ENCODE peak calls at places on chromosomes 5 and 9, in seven cellular contexts. U, G, W, V, N, Z and D are unnamed samples.

GRCh38 chr9:74245871-74246552 is 251.1 kb upstream of the RORB start:
- DNase-seq in U (no peak), W (no peak), V (no peak), Z (no peak), G (no peak), N (no peak), D (peak; percentile 14)

GRCh38 chr9:2771661-2772060 is 54.4 kb downstream of the KCNV2 start:
- DNase-seq in N (no peak), V (no peak), G (no peak), W (no peak), Z (no peak), U (no peak), D (no peak)

GRCh38 chr5:14064841-14065240 is 78.3 kb upstream of the TRIO start:
- DNase-seq in G (no peak), U (no peak), V (no peak), N (no peak), W (no peak), Z (no peak), D (no peak)

GRCh38 chr9:18668944-18669343 is 195.0 kb downstream of the ADAMTSL1 start:
- DNase-seq in W (no peak), Z (no peak), G (no peak), N (no peak), U (no peak), V (no peak), D (no peak)

GRCh38 chr5:73431204-73431851 is 17.2 kb downstream of the FOXD1 start:
- DNase-seq in G (no peak), V (no peak), W (no peak), U (no peak), Z (no peak), N (no peak), D (no peak)

GRCh38 chr5:102511666-102512065 is 12.9 kb upstream of the SLCO6A1 start:
- DNase-seq in N (no peak), V (peak; percentile 69), G (no peak), W (no peak), U (peak; percentile 23), Z (peak; percentile 63), D (peak; percentile 51)

GRCh38 chr5:140632366-140633080 is 452 bp downstream of the CD14 start:
- DNase-seq in U (peak; percentile 57), Z (peak; percentile 68), W (peak; percentile 32), G (peak; percentile 20), N (peak; percentile 81), V (peak; percentile 80), D (no peak)

GRCh38 chr9:136626066-136626725 is 36.5 kb upstream of the EGFL7 start:
- DNase-seq in N (no peak), G (no peak), U (peak; percentile 59), V (no peak), Z (no peak), W (no peak), D (no peak)

GRCh38 chr5:60463179-60463868 is 236.6 kb downstream of the DEPDC1B start:
- DNase-seq in V (peak; percentile 44), N (no peak), G (no peak), U (no peak), Z (no peak), W (no peak), D (no peak)

GRCh38 chr5:56319281-56320242 is 86.4 kb upstream of the ANKRD55 start:
- DNase-seq in Z (peak; percentile 75), U (no peak), G (no peak), W (no peak), V (peak; percentile 84), N (peak; percentile 69), D (no peak)

GRCh38 chr9:78856144-78856543 is 559.2 kb downstream of the PSAT1 start:
- DNase-seq in Z (no peak), V (no peak), N (no peak), W (no peak), U (no peak), G (no peak), D (no peak)

GRCh38 chr9:87535817-87536539 is 38.3 kb downstream of the DAPK1 start:
- DNase-seq in U (no peak), V (peak; percentile 53), N (no peak), Z (no peak), W (no peak), G (no peak), D (no peak)

GRCh38 chr5:105150324-105150723 is 1587.7 kb upstream of the NUDT12 start:
- DNase-seq in Z (no peak), U (no peak), V (no peak), N (no peak), W (no peak), G (no peak), D (no peak)

GRCh38 chr5:113450366-113451328 is 15.9 kb upstream of the TSSK1B start:
- DNase-seq in Z (no peak), V (no peak), W (peak; percentile 7), G (no peak), U (no peak), N (no peak), D (no peak)

GRCh38 chr9:85534340-85534739 is 207.4 kb downstream of the AGTPBP1 start:
- DNase-seq in W (no peak), Z (no peak), V (no peak), N (no peak), U (no peak), G (no peak), D (no peak)

GRCh38 chr5:130692766-130693165 is 472.3 kb downstream of the HINT1 start:
- DNase-seq in Z (no peak), W (no peak), V (peak; percentile 13), U (no peak), N (no peak), G (no peak), D (peak; percentile 21)

GRCh38 chr9:17318821-17319320 is 184.0 kb downstream of the CNTLN start:
- DNase-seq in Z (no peak), G (no peak), U (no peak), V (peak; percentile 5), W (no peak), N (no peak), D (no peak)

GRCh38 chr9:121277518-121278275 is 9.7 kb downstream of the GSN start:
- DNase-seq in N (no peak), W (no peak), G (no peak), V (peak; percentile 37), Z (no peak), U (no peak), D (no peak)
- H3K4me1 ChIP-seq in N (peaks cover 93% of the 10 kb centered on the region), W (peaks cover 57% of the 10 kb centered on the region), G (no peaks in the 10 kb centered on the region), V (peaks cover 9% of the 10 kb centered on the region), Z (no peaks in the 10 kb centered on the region), U (peaks cover 38% of the 10 kb centered on the region), D (peaks cover 21% of the 10 kb centered on the region)

DNA sequence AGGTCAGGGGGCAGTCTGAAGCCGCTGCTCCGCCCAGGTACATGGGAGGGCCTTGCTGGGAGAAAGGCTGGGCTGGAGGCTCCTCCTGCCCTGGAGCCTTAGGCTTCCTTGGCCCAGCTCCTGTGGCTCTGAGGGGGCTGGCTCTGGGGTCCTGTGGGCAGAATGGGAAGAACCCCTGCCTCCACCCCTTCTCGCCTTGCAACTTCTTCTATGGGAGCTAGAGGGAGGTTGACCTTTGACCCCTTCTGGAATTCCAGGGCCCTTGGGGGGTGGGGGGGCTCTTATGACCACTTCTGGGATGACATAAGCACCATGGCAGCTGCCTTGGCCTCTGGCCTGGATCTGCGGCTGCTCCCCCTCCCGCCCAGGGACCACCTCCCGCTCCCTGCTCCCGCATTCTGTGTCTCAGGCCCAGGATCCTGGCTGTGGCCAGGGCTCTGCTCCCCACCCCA is 32.2 kb downstream of the IER5L start:
- DNase-seq in W (peak; percentile 65), N (peak; percentile 88), U (no peak), Z (peak; percentile 70), G (no peak), V (peak; percentile 98), D (peak; percentile 88)
- H3K4me1 ChIP-seq in W (peaks cover 38% of the 10 kb centered on the region), N (peaks cover 72% of the 10 kb centered on the region), U (peaks cover 48% of the 10 kb centered on the region), Z (no peaks in the 10 kb centered on the region), G (peaks cover 22% of the 10 kb centered on the region), V (peaks cover 57% of the 10 kb centered on the region), D (peaks cover 61% of the 10 kb centered on the region)

GRCh38 chr5:31725996-31726395 is 87.1 kb downstream of the PDZD2 start:
- DNase-seq in U (no peak), V (no peak), N (no peak), G (no peak), W (no peak), Z (no peak), D (no peak)
- H3K4me1 ChIP-seq in U (no peaks in the 10 kb centered on the region), V (no peaks in the 10 kb centered on the region), N (no peaks in the 10 kb centered on the region), G (no peaks in the 10 kb centered on the region), W (no peaks in the 10 kb centered on the region), Z (no peaks in the 10 kb centered on the region), D (no peaks in the 10 kb centered on the region)

DNA sequence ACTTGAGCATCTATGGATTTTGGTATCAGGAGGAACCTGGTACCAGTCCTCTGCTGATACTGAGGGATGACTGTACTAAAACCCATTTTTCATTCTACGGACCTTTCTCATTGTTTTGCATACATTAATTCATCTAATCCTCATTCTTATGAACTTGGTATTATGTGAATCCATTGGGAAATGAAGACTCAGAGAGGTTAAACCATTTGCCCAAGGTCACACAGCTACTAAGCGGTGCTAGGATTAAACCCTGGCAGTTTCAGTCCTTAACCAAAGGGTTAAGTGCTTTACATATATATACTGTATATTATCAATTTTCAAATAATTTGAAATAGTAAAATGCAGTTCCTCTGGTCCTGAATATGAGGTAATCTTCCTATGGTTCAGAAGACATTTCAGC is 3.8 kb downstream of the CAMLG start:
- DNase-seq in Z (no peak), G (no peak), N (no peak), U (no peak), V (no peak), W (no peak), D (no peak)
- H3K4me1 ChIP-seq in Z (peaks cover 4% of the 10 kb centered on the region), G (peaks cover 20% of the 10 kb centered on the region), N (peaks cover 24% of the 10 kb centered on the region), U (peaks cover 15% of the 10 kb centered on the region), V (no peaks in the 10 kb centered on the region), W (peaks cover 14% of the 10 kb centered on the region), D (no peaks in the 10 kb centered on the region)

GRCh38 chr9:114023961-114024360 is 54.1 kb downstream of the AMBP start:
- DNase-seq in Z (no peak), N (no peak), W (no peak), V (no peak), U (no peak), G (no peak), D (no peak)
- H3K4me1 ChIP-seq in Z (no peaks in the 10 kb centered on the region), N (no peaks in the 10 kb centered on the region), W (no peaks in the 10 kb centered on the region), V (no peaks in the 10 kb centered on the region), U (no peaks in the 10 kb centered on the region), G (no peaks in the 10 kb centered on the region), D (no peaks in the 10 kb centered on the region)